ENCODE peak calls at places on chromosomes 16 and 17, in seven cellular contexts. One of them, this sample, is unnamed.

GRCh38 chr16:49556252-49557069 is 182.9 kb downstream of the C16orf78 start:
- DNase-seq in esophagus muscularis mucosa: no peak
- DNase-seq in neuronal stem cell: peak
- DNase-seq in KG1: no peak
- DNase-seq in T47D: peak
- DNase-seq in NCI-H1092 treated with DMSO at 0.1 percent for 48 hours: peak
- DNase-seq in IMR-90: peak
- DNase-seq in this sample: no peak

GRCh38 chr17:67239597-67239996 is 5.4 kb downstream of the HELZ start:
- DNase-seq in esophagus muscularis mucosa: no peak
- DNase-seq in neuronal stem cell: no peak
- DNase-seq in KG1: no peak
- DNase-seq in T47D: no peak
- DNase-seq in NCI-H1092 treated with DMSO at 0.1 percent for 48 hours: no peak
- DNase-seq in IMR-90: peak
- DNase-seq in this sample: peak

GRCh38 chr17:73105448-73105847 is 13.0 kb upstream of the SLC39A11 start:
- DNase-seq in esophagus muscularis mucosa: no peak
- DNase-seq in neuronal stem cell: no peak
- DNase-seq in KG1: no peak
- DNase-seq in T47D: no peak
- DNase-seq in NCI-H1092 treated with DMSO at 0.1 percent for 48 hours: no peak
- DNase-seq in IMR-90: no peak
- DNase-seq in this sample: no peak

GRCh38 chr16:57388359-57389086 is 16.0 kb upstream of the CCL17 start:
- DNase-seq in esophagus muscularis mucosa: no peak
- DNase-seq in neuronal stem cell: no peak
- DNase-seq in KG1: no peak
- DNase-seq in T47D: no peak
- DNase-seq in NCI-H1092 treated with DMSO at 0.1 percent for 48 hours: no peak
- DNase-seq in IMR-90: no peak
- DNase-seq in this sample: no peak

GRCh38 chr17:49494937-49495841 is at the start of gene NGFR:
- DNase-seq in esophagus muscularis mucosa: no peak
- DNase-seq in neuronal stem cell: peak
- DNase-seq in KG1: no peak
- DNase-seq in T47D: peak
- DNase-seq in NCI-H1092 treated with DMSO at 0.1 percent for 48 hours: peak
- DNase-seq in IMR-90: peak
- DNase-seq in this sample: peak

GRCh38 chr16:3401719-3402397 is 843 bp downstream of the ZNF174 start:
- DNase-seq in esophagus muscularis mucosa: no peak
- DNase-seq in neuronal stem cell: peak
- DNase-seq in KG1: peak
- DNase-seq in T47D: peak
- DNase-seq in NCI-H1092 treated with DMSO at 0.1 percent for 48 hours: no peak
- DNase-seq in IMR-90: peak
- DNase-seq in this sample: no peak

GRCh38 chr17:5405400-5405799 is 14.1 kb downstream of the NUP88 start:
- DNase-seq in esophagus muscularis mucosa: no peak
- DNase-seq in neuronal stem cell: no peak
- DNase-seq in KG1: no peak
- DNase-seq in T47D: no peak
- DNase-seq in NCI-H1092 treated with DMSO at 0.1 percent for 48 hours: no peak
- DNase-seq in IMR-90: no peak
- DNase-seq in this sample: no peak

GRCh38 chr17:17684901-17685774 is 3.9 kb downstream of the RAI1 start:
- DNase-seq in esophagus muscularis mucosa: no peak
- DNase-seq in neuronal stem cell: no peak
- DNase-seq in KG1: no peak
- DNase-seq in T47D: no peak
- DNase-seq in NCI-H1092 treated with DMSO at 0.1 percent for 48 hours: no peak
- DNase-seq in IMR-90: peak
- DNase-seq in this sample: no peak

GRCh38 chr16:86379505-86379846 is 130.9 kb upstream of the FOXF1 start:
- DNase-seq in esophagus muscularis mucosa: no peak
- DNase-seq in neuronal stem cell: no peak
- DNase-seq in KG1: no peak
- DNase-seq in T47D: no peak
- DNase-seq in NCI-H1092 treated with DMSO at 0.1 percent for 48 hours: no peak
- DNase-seq in IMR-90: no peak
- DNase-seq in this sample: no peak

GRCh38 chr17:77423589-77424451 is 283.1 kb downstream of the SEC14L1 start:
- DNase-seq in esophagus muscularis mucosa: peak
- DNase-seq in neuronal stem cell: no peak
- DNase-seq in KG1: no peak
- DNase-seq in T47D: no peak
- DNase-seq in NCI-H1092 treated with DMSO at 0.1 percent for 48 hours: peak
- DNase-seq in IMR-90: peak
- DNase-seq in this sample: no peak

GRCh38 chr17:64975318-64976087 is 56.2 kb upstream of the LRRC37A3 start:
- DNase-seq in esophagus muscularis mucosa: peak
- DNase-seq in neuronal stem cell: peak
- DNase-seq in KG1: peak
- DNase-seq in T47D: peak
- DNase-seq in NCI-H1092 treated with DMSO at 0.1 percent for 48 hours: peak
- DNase-seq in IMR-90: peak
- DNase-seq in this sample: peak

This sample was measured in Peyer's patch.